ENCODE peak calls at places on chromosome 3, in four cellular contexts. One of them, this sample, is unnamed.
A peak's percentile ranks its signal among the peaks of the same experiment; 100 is the strongest.

GRCh38 chr3:56125358-56126005 is 342.8 kb downstream of the ERC2 start:
- DNase-seq in HFF-Myc: peak; percentile 77
- DNase-seq in endodermal cell: no peak
- DNase-seq in ELF-1: peak; percentile 52
- DNase-seq in this sample: no peak

GRCh38 chr3:114775395-114775794 is 371.7 kb downstream of the ZBTB20 start:
- DNase-seq in HFF-Myc: peak; percentile 61
- DNase-seq in ELF-1: no peak
- DNase-seq in endodermal cell: no peak
- DNase-seq in this sample: no peak

GRCh38 chr3:39103791-39104552 is 3.5 kb downstream of the GORASP1 start:
- DNase-seq in endodermal cell: no peak
- DNase-seq in ELF-1: no peak
- DNase-seq in HFF-Myc: no peak
- DNase-seq in this sample: no peak

GRCh38 chr3:53178246-53178645 is 17.2 kb downstream of the PRKCD start:
- DNase-seq in endodermal cell: no peak
- DNase-seq in ELF-1: no peak
- DNase-seq in HFF-Myc: no peak
- DNase-seq in this sample: no peak

GRCh38 chr3:194166682-194167479 is 30.9 kb downstream of the HES1 start:
- DNase-seq in HFF-Myc: no peak
- DNase-seq in ELF-1: peak; percentile 54
- DNase-seq in endodermal cell: no peak
- DNase-seq in this sample: no peak

GRCh38 chr3:107880702-107881101 is 210.1 kb downstream of the CD47 start:
- DNase-seq in endodermal cell: no peak
- DNase-seq in HFF-Myc: no peak
- DNase-seq in ELF-1: no peak
- DNase-seq in this sample: no peak

GRCh38 chr3:194586839-194587238 is 46.4 kb downstream of the TMEM44 start:
- DNase-seq in HFF-Myc: no peak
- DNase-seq in ELF-1: no peak
- DNase-seq in endodermal cell: no peak
- DNase-seq in this sample: no peak

GRCh38 chr3:105367406-105368213 is 901 bp downstream of the ALCAM start:
- DNase-seq in ELF-1: peak; percentile 85
- DNase-seq in endodermal cell: peak; percentile 90
- DNase-seq in HFF-Myc: no peak
- DNase-seq in this sample: no peak